ENCODE peak calls at places on chromosomes 5 and 9, in four cellular contexts. Q is K562, G is GM12878, N is WTC11. O is an unnamed sample.

GRCh38 chr5:132756542-132756941 is 9.3 kb downstream of the CCNI2 start:
- DNase-seq in Q (no peak), G (no peak), N (no peak), O (no peak)

GRCh38 chr5:131382407-131383395 is 118.8 kb downstream of the CDC42SE2 start:
- DNase-seq in Q (peak; percentile 77), G (peak; percentile 71), N (peak; percentile 12), O (peak; percentile 66)

GRCh38 chr5:82635561-82636288 is 357.6 kb upstream of the RPS23 start:
- DNase-seq in Q (no peak), G (no peak), N (no peak), O (peak; percentile 98)

GRCh38 chr5:5826911-5827310 is 404.4 kb downstream of the ICE1 start:
- DNase-seq in Q (no peak), G (no peak), N (no peak), O (no peak)

GRCh38 chr5:51201024-51201423 is 182.2 kb upstream of the ISL1 start:
- DNase-seq in Q (no peak), G (no peak), N (no peak), O (no peak)

GRCh38 chr9:127057970-127058644 is 64.3 kb downstream of the ANGPTL2 start:
- DNase-seq in Q (no peak), G (no peak), N (no peak), O (no peak)

GRCh38 chr9:98523231-98523901 is 185.4 kb downstream of the GABBR2 start:
- DNase-seq in Q (no peak), G (no peak), N (peak; percentile 40), O (no peak)

GRCh38 chr5:68918306-68918705 is 175.5 kb upstream of the SLC30A5 start:
- DNase-seq in Q (no peak), G (no peak), N (no peak), O (no peak)

GRCh38 chr5:7714119-7714518 is 136.8 kb downstream of the CFAP90 start:
- DNase-seq in Q (peak; percentile 65), G (no peak), N (no peak), O (no peak)

GRCh38 chr9:112699230-112699629 is 18.7 kb downstream of the INIP start:
- DNase-seq in Q (no peak), G (no peak), N (no peak), O (no peak)

GRCh38 chr9:97543568-97543967 is 42.1 kb downstream of the TMOD1 start:
- DNase-seq in Q (no peak), G (no peak), N (no peak), O (peak; percentile 13)

GRCh38 chr9:93574900-93575705 is 1.3 kb upstream of the PHF2 start:
- DNase-seq in Q (no peak), G (no peak), N (no peak), O (no peak)

GRCh38 chr5:65086234-65086886 is 317.6 kb downstream of the CWC27 start:
- DNase-seq in Q (no peak), G (no peak), N (no peak), O (peak; percentile 46)
- TF ChIP-seq CREM in Q (no peak), G (no peak), N (no peak), O (no peak)

DNA sequence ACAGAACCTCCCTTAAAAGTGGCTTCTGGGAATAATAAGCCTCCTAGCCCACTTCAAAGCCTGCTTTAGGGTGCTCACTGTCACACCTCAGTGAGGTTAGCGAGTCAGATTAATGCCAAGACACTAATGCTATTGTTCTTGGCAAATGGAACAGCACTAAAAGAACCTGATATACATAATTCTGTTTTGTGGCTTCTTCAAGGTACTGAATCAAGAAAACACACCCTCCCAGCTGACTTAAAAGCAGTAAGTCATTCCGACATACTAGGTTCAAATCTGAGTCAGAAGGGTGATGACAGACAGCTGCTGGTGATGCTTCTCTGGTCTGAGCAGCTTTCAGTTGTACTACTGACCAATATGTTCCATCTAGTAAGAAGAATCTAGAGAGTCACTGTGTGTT is 121.6 kb downstream of the OXCT1 start:
- DNase-seq in Q (no peak), G (peak; percentile 77), N (no peak), O (no peak)
- TF ChIP-seq CREM in Q (no peak), G (peak; percentile 70), N (no peak), O (no peak)

GRCh38 chr5:134247411-134247810 is 21.5 kb upstream of the PPP2CA start:
- DNase-seq in Q (no peak), G (no peak), N (no peak), O (peak; percentile 69)

GRCh38 chr5:134246771-134247329 is 21.0 kb upstream of the PPP2CA start:
- DNase-seq in Q (no peak), G (no peak), N (no peak), O (peak; percentile 24)

GRCh38 chr5:134245692-134246091 is 19.8 kb upstream of the PPP2CA start:
- DNase-seq in Q (no peak), G (no peak), N (no peak), O (no peak)

GRCh38 chr5:134247825-134248224 is 22.0 kb upstream of the PPP2CA start:
- DNase-seq in Q (no peak), G (no peak), N (peak; percentile 44), O (no peak)

DNA sequence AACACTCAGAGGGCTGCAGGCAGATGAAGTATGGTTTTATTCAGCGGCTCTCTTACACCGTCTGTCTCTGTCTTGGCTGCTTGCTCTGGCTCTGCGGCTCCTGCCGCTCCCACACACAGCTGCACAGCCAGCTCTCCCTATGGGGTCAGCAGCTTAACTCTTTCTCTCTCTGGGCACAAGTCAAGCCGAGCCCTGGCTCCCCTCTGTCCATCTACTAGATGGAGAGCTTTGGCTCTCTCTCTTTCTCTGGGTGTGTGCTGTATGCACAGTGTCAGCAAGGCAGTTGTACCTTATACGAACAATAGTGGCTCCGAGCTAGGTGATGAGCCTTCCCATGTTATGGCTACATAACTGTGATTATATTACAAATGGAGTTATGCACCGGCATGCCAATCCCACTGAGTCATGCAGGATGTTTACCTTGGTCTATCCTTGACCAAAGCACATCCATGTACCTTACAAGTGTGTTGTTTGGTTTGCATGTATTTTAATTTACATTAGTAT is 19.3 kb upstream of the PPP2CA start:
- DNase-seq in Q (no peak), G (no peak), N (peak; percentile 16), O (peak; percentile 86)
- TF ChIP-seq CREM in Q (no peak), G (no peak), N (no peak), O (no peak)

DNA sequence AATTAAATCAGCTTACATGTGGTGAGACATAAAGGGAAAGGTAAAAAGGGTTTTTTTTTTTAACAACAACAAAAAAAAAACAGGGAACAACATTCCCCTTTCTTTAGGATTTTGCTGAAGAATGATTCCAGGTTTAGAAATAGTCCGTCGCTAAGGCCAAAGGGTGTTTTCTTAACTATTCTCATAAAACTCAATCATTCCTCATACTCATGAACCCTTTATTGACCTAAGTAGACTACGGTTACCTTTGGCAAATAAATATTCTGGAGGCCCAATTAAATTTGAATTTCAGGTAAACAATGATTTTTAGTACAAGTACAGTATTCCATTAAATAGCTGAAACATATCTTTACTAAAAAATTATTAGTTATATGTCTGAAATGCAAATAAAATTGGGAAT is 55.6 kb upstream of the CCNG1 start:
- DNase-seq in Q (no peak), G (no peak), N (no peak), O (no peak)
- TF ChIP-seq CREM in Q (no peak), G (no peak), N (no peak), O (no peak)

GRCh38 chr5:1734908-1735289 is 64.7 kb downstream of the MRPL36 start:
- DNase-seq in Q (no peak), G (no peak), N (no peak), O (no peak)
- TF ChIP-seq CREM in Q (no peak), G (no peak), N (no peak), O (no peak)

GRCh38 chr9:135908334-135909204 is 1.2 kb upstream of the CAMSAP1 start:
- DNase-seq in Q (no peak), G (no peak), N (no peak), O (no peak)
- TF ChIP-seq CREM in Q (no peak), G (no peak), N (no peak), O (no peak)

DNA sequence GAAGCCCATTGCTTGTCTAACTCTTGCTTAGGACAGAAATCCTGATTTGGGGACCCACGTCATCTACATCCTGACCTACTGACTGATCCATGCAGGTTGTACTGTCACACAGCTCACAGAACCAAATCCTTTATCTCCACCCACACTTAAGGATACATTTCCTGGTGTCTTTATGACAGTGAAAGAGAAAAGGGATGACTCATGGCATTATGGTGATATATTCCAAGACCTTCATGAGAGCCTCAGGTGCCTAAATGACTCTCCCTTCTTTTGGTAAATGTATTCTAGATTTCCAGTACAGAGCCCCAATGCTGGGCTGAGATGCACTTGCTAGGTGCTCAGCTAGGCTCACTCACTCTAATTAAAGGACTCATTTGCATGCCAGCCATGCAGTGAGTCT is 26.0 kb upstream of the DMRT2 start:
- DNase-seq in Q (no peak), G (no peak), N (no peak), O (no peak)
- TF ChIP-seq CREM in Q (no peak), G (no peak), N (no peak), O (no peak)

GRCh38 chr5:135324897-135325650 is 74.0 kb downstream of the MACROH2A1 start:
- DNase-seq in Q (peak; percentile 33), G (no peak), N (no peak), O (peak; percentile 87)
- TF ChIP-seq CREM in Q (no peak), G (no peak), N (no peak), O (no peak)

GRCh38 chr9:124257070-124257864 is 482 bp upstream of the NEK6 start:
- DNase-seq in Q (no peak), G (no peak), N (no peak), O (no peak)
- TF ChIP-seq CREM in Q (no peak), G (no peak), N (no peak), O (no peak)

GRCh38 chr9:131017067-131017466 is 8.1 kb downstream of the LAMC3 start:
- DNase-seq in Q (peak; percentile 63), G (no peak), N (peak; percentile 49), O (no peak)

GRCh38 chr9:131015876-131016397 is 7.0 kb downstream of the LAMC3 start:
- DNase-seq in Q (no peak), G (no peak), N (no peak), O (no peak)

GRCh38 chr9:131013015-131013755 is 4.2 kb downstream of the LAMC3 start:
- DNase-seq in Q (peak; percentile 62), G (no peak), N (no peak), O (no peak)

GRCh38 chr9:131013771-131014676 is 5.0 kb downstream of the LAMC3 start:
- DNase-seq in Q (peak; percentile 64), G (no peak), N (no peak), O (no peak)

GRCh38 chr9:131015112-131015511 is 6.1 kb downstream of the LAMC3 start:
- DNase-seq in Q (peak; percentile 60), G (no peak), N (no peak), O (no peak)
- TF ChIP-seq CREM in Q (no peak), G (no peak), N (no peak), O (no peak)

O was measured in HepG2.